ENCODE peak calls at places on chromosome 7, in five cellular contexts. One of them, this sample, is unnamed.
A peak's percentile ranks its signal among the peaks of the same experiment; 100 is the strongest.

GRCh38 chr7:50418086-50418515 is 32.0 kb downstream of the FIGNL1 start:
- DNase-seq in choroid plexus epithelial cell: peak; percentile 91
- DNase-seq in left ventricle myocardium inferior: peak; percentile 55
- DNase-seq in tibial artery: peak; percentile 76
- DNase-seq in neural crest cell: peak; percentile 73
- DNase-seq in this sample: no peak

GRCh38 chr7:141359740-141360413 is 191.3 kb upstream of the AGK start:
- DNase-seq in neural crest cell: no peak
- DNase-seq in left ventricle myocardium inferior: no peak
- DNase-seq in choroid plexus epithelial cell: no peak
- DNase-seq in tibial artery: no peak
- DNase-seq in this sample: no peak

GRCh38 chr7:118870187-118870586 is 645.7 kb downstream of the ANKRD7 start:
- DNase-seq in tibial artery: no peak
- DNase-seq in choroid plexus epithelial cell: peak; percentile 0
- DNase-seq in left ventricle myocardium inferior: no peak
- DNase-seq in neural crest cell: no peak
- DNase-seq in this sample: no peak

GRCh38 chr7:36127075-36127740 is 25.8 kb upstream of the EEPD1 start:
- DNase-seq in tibial artery: peak; percentile 76
- DNase-seq in choroid plexus epithelial cell: no peak
- DNase-seq in left ventricle myocardium inferior: no peak
- DNase-seq in neural crest cell: no peak
- DNase-seq in this sample: no peak

GRCh38 chr7:29194594-29195417 is at the start of gene CHN2:
- DNase-seq in neural crest cell: peak; percentile 53
- DNase-seq in left ventricle myocardium inferior: peak; percentile 51
- DNase-seq in choroid plexus epithelial cell: no peak
- DNase-seq in tibial artery: no peak
- DNase-seq in this sample: peak; percentile 33

GRCh38 chr7:50369408-50370026 is 65.0 kb downstream of the IKZF1 start:
- DNase-seq in neural crest cell: no peak
- DNase-seq in choroid plexus epithelial cell: peak; percentile 58
- DNase-seq in left ventricle myocardium inferior: no peak
- DNase-seq in tibial artery: no peak
- DNase-seq in this sample: no peak

GRCh38 chr7:77729574-77730348 is 33.5 kb downstream of the RSBN1L start:
- DNase-seq in choroid plexus epithelial cell: peak; percentile 49
- DNase-seq in left ventricle myocardium inferior: no peak
- DNase-seq in neural crest cell: no peak
- DNase-seq in tibial artery: no peak
- DNase-seq in this sample: no peak

GRCh38 chr7:94350729-94351128 is 44.0 kb upstream of the COL1A2 start:
- DNase-seq in tibial artery: no peak
- DNase-seq in choroid plexus epithelial cell: no peak
- DNase-seq in neural crest cell: no peak
- DNase-seq in left ventricle myocardium inferior: no peak
- DNase-seq in this sample: no peak

GRCh38 chr7:42254217-42254616 is 17.2 kb upstream of the GLI3 start:
- DNase-seq in neural crest cell: no peak
- DNase-seq in left ventricle myocardium inferior: no peak
- DNase-seq in tibial artery: no peak
- DNase-seq in choroid plexus epithelial cell: peak; percentile 63
- DNase-seq in this sample: no peak

GRCh38 chr7:16433568-16434122 is 12.3 kb upstream of the CRPPA start:
- DNase-seq in left ventricle myocardium inferior: no peak
- DNase-seq in tibial artery: no peak
- DNase-seq in choroid plexus epithelial cell: no peak
- DNase-seq in neural crest cell: no peak
- DNase-seq in this sample: no peak

GRCh38 chr7:46129831-46130230 is 208.8 kb upstream of the IGFBP3 start:
- DNase-seq in left ventricle myocardium inferior: no peak
- DNase-seq in tibial artery: no peak
- DNase-seq in choroid plexus epithelial cell: no peak
- DNase-seq in neural crest cell: no peak
- DNase-seq in this sample: no peak
- TF ChIP-seq CTCF in left ventricle myocardium inferior: no peak
- TF ChIP-seq CTCF in tibial artery: no peak
- TF ChIP-seq CTCF in choroid plexus epithelial cell: no peak
- TF ChIP-seq CTCF in neural crest cell: no peak
- TF ChIP-seq CTCF in this sample: no peak

DNA sequence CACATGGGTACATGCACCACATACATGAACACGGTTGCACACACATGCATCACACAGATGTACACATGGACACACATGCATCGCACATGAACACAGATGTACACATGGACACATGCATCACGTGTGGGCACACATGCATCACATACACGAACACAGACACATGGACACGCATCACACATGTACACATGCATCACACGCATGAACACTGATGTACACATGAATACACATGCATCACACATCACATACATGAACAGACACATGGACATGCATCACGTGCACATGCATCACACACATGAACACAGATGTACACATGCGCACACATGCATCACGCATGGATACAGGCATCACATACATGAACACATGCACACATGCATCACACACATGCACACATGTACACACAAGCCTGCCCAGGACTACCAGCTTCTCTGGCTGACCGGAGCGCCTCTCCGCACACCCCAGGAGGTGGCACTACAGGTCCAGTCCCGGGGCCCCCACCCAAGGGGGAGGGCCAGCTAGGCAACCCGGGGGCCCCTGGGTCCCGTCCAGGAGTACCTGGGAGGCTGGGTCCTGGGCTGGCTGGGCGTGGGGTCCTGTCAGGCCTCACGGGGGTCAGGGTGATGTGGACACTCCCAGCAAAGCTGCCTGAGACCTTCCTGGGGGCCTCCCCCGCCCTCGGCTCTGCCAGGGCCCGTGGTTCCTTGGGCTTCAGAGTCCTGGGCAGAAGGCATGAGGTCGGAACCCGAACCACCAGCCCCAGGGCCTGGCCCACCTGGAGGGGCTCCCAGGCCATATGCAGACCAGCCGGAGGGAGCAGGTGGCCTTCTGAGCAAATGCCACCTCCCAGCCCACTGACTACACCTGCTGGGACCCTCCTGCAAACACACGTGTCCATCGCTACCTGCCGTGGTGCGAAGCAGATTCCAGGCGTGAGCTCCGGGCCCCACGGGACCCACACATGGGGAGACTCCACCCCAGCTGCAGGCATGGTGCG is 19.6 kb downstream of the MICALL2 start:
- DNase-seq in neural crest cell: no peak
- DNase-seq in left ventricle myocardium inferior: no peak
- DNase-seq in choroid plexus epithelial cell: no peak
- DNase-seq in tibial artery: no peak
- DNase-seq in this sample: no peak
- TF ChIP-seq CTCF in neural crest cell: no peak
- TF ChIP-seq CTCF in left ventricle myocardium inferior: peak; percentile 20
- TF ChIP-seq CTCF in choroid plexus epithelial cell: peak; percentile 34
- TF ChIP-seq CTCF in tibial artery: no peak
- TF ChIP-seq CTCF in this sample: no peak

GRCh38 chr7:44383566-44383965 is 58.2 kb upstream of the CAMK2B start:
- DNase-seq in left ventricle myocardium inferior: no peak
- DNase-seq in choroid plexus epithelial cell: peak; percentile 69
- DNase-seq in tibial artery: peak; percentile 75
- DNase-seq in neural crest cell: no peak
- DNase-seq in this sample: no peak
- TF ChIP-seq CTCF in left ventricle myocardium inferior: no peak
- TF ChIP-seq CTCF in choroid plexus epithelial cell: no peak
- TF ChIP-seq CTCF in tibial artery: no peak
- TF ChIP-seq CTCF in neural crest cell: no peak
- TF ChIP-seq CTCF in this sample: no peak

DNA sequence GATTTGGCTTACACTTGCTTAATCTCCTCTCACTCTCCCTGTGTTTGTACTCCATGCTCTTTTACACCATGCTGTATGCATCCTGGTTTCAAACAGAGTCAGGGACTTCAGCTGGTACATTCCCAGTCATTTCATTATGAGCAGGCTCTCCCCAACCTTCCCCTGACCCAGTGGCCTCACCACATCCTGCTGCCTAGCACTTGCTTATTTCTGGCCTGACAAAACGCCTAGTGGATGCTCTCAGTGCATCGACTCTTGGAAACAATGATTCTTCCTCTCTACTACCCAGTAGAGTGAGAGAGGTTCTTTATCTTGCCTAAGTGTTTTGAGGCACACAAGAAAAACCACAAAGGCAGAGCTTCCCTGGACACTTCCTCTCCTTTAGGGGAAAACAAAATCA is 63.4 kb downstream of the CAV1 start:
- DNase-seq in left ventricle myocardium inferior: no peak
- DNase-seq in choroid plexus epithelial cell: peak; percentile 77
- DNase-seq in tibial artery: no peak
- DNase-seq in neural crest cell: no peak
- DNase-seq in this sample: no peak
- TF ChIP-seq CTCF in left ventricle myocardium inferior: no peak
- TF ChIP-seq CTCF in choroid plexus epithelial cell: peak; percentile 7
- TF ChIP-seq CTCF in tibial artery: no peak
- TF ChIP-seq CTCF in neural crest cell: no peak
- TF ChIP-seq CTCF in this sample: no peak

DNA sequence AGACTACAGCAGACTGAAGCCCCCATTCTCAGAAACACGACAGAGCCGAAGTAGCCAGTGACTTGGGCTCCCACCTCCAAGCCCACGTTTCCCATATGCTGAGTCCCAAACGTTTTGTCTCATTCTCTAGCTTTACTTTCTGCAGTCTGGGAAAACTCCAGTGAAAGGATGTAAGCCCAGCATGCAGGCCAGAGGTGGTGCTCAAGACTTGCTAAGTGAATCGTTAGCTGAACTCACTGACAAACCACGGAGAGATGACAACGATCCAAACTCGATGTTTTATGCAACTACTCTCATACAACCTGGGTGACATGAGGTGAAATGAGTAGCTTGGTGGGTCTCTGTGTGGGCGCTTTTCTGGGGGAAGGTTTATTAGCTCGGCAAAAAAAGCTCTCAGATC is 731.8 kb downstream of the SUGCT start:
- DNase-seq in tibial artery: no peak
- DNase-seq in left ventricle myocardium inferior: no peak
- DNase-seq in neural crest cell: no peak
- DNase-seq in choroid plexus epithelial cell: peak; percentile 74
- DNase-seq in this sample: no peak
- TF ChIP-seq CTCF in tibial artery: peak; percentile 5
- TF ChIP-seq CTCF in left ventricle myocardium inferior: no peak
- TF ChIP-seq CTCF in neural crest cell: no peak
- TF ChIP-seq CTCF in choroid plexus epithelial cell: peak; percentile 65
- TF ChIP-seq CTCF in this sample: no peak

GRCh38 chr7:157656195-157656769 is 319.5 kb downstream of the DNAJB6 start:
- DNase-seq in neural crest cell: no peak
- DNase-seq in choroid plexus epithelial cell: no peak
- DNase-seq in tibial artery: peak; percentile 51
- DNase-seq in left ventricle myocardium inferior: no peak
- DNase-seq in this sample: no peak
- TF ChIP-seq CTCF in neural crest cell: no peak
- TF ChIP-seq CTCF in choroid plexus epithelial cell: no peak
- TF ChIP-seq CTCF in tibial artery: no peak
- TF ChIP-seq CTCF in left ventricle myocardium inferior: no peak
- TF ChIP-seq CTCF in this sample: no peak